ENCODE peak calls at places on chromosomes 6 and 20, in five cellular contexts. J, A, P, E and O are unnamed samples.

GRCh38 chr6:79421001-79421411 is 116.2 kb downstream of the LCA5 start:
- DNase-seq in J (no peak), A (peak), P (no peak), E (no peak), O (no peak)

GRCh38 chr20:23061713-23062561 is 12.5 kb upstream of the THBD start:
- DNase-seq in J (peak), A (peak), P (peak), E (no peak), O (no peak)

GRCh38 chr6:44660561-44661220 is 273.2 kb downstream of the CDC5L start:
- DNase-seq in J (no peak), A (no peak), P (no peak), E (no peak), O (no peak)

GRCh38 chr20:22004946-22005345 is 299.5 kb downstream of the PAX1 start:
- DNase-seq in J (no peak), A (no peak), P (no peak), E (no peak), O (no peak)

GRCh38 chr20:59349277-59349676 is 48.9 kb downstream of the EDN3 start:
- DNase-seq in J (no peak), A (no peak), P (no peak), E (no peak), O (no peak)

GRCh38 chr20:20611165-20611564 is 101.3 kb downstream of the RALGAPA2 start:
- DNase-seq in J (no peak), A (no peak), P (no peak), E (no peak), O (no peak)

GRCh38 chr6:56245903-56246351 is 1.5 kb downstream of the COL21A1 start:
- DNase-seq in J (no peak), A (peak), P (no peak), E (no peak), O (no peak)

GRCh38 chr6:8678466-8678865 is 243.1 kb upstream of the SLC35B3 start:
- DNase-seq in J (no peak), A (no peak), P (no peak), E (no peak), O (no peak)

GRCh38 chr20:24379116-24379927 is 90.1 kb upstream of the SYNDIG1 start:
- DNase-seq in J (no peak), A (peak), P (no peak), E (no peak), O (peak)

GRCh38 chr6:123811378-123811777 is 7.7 kb downstream of the NKAIN2 start:
- DNase-seq in J (no peak), A (no peak), P (no peak), E (no peak), O (no peak)

GRCh38 chr6:69796081-69796626 is 656 bp downstream of the LMBRD1 start:
- DNase-seq in J (no peak), A (peak), P (peak), E (peak), O (no peak)

GRCh38 chr6:45959534-45960195 is 56.0 kb downstream of the CLIC5 start:
- DNase-seq in J (no peak), A (no peak), P (no peak), E (no peak), O (no peak)

GRCh38 chr6:147126618-147127022 is 77.6 kb upstream of the STXBP5 start:
- DNase-seq in J (no peak), A (no peak), P (no peak), E (no peak), O (no peak)

GRCh38 chr6:106069478-106069877 is 16.7 kb upstream of the PRDM1 start:
- DNase-seq in J (no peak), A (peak), P (no peak), E (peak), O (no peak)

GRCh38 chr6:68468244-68468884 is 166.7 kb upstream of the ADGRB3 start:
- DNase-seq in J (no peak), A (no peak), P (peak), E (no peak), O (no peak)

GRCh38 chr6:53300656-53301551 is 47.8 kb downstream of the ELOVL5 start:
- DNase-seq in J (peak), A (no peak), P (no peak), E (no peak), O (no peak)

GRCh38 chr6:21582651-21583050 is 10.9 kb upstream of the SOX4 start:
- DNase-seq in J (no peak), A (peak), P (no peak), E (no peak), O (no peak)

GRCh38 chr6:11974089-11974488 is 38.0 kb upstream of the HIVEP1 start:
- DNase-seq in J (no peak), A (peak), P (no peak), E (no peak), O (no peak)

GRCh38 chr6:113979930-113980329 is 9.0 kb upstream of the HDAC2 start:
- DNase-seq in J (no peak), A (no peak), P (no peak), E (no peak), O (no peak)

GRCh38 chr6:97586344-97586743 is 303.3 kb upstream of the MMS22L start:
- DNase-seq in J (no peak), A (peak), P (peak), E (no peak), O (no peak)
- TF ChIP-seq CTCF in J (peak), A (peak), P (peak), E (no peak), O (no peak)

DNA sequence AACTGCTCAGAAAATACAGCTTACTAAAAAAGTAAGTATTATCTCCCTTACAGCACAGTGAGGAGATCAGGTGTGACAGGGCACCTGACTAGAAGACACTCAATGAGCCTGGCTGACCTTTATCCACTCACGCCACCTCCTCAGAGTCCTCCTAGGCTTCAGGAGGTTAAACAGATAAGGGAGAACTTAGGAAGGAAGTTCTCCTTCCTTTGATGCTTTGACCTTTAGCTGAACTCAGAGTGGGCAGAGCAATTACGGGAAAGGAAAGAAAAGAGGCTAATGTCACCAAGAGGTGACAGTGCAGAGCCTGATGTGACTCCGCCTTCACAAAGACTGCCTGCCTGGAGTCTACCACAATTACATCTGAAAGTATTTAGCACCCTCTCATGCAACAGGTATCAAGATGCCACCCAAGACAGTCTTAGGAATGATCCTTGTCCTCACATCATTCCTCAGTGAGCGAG is 36.7 kb downstream of the MAN1A1 start:
- DNase-seq in J (no peak), A (no peak), P (peak), E (peak), O (no peak)
- H3K9ac ChIP-seq in J (no peak), A (no peak), P (no peak), E (no peak), O (no peak)

GRCh38 chr6:107729098-107729497 is 95.0 kb downstream of the SCML4 start:
- DNase-seq in J (no peak), A (no peak), P (peak), E (no peak), O (no peak)
- TF ChIP-seq CTCF in J (no peak), A (no peak), P (peak), E (no peak), O (no peak)

DNA sequence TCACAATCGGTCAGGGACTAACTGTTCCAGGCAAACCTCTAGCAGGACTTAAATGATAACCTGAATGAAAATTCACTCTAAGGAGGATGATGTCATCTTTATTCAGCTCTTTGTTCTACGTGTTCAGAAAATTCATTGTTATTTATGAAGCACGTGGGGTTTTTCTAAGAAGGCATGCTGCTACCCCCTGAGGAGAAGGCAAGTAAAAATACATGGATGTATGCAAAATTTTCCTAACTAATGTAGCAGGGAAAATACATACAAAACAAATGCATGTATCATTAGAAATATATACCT is 42.7 kb upstream of the ATXN1 start:
- DNase-seq in J (no peak), A (no peak), P (no peak), E (no peak), O (no peak)
- H3K9ac ChIP-seq in J (no peak), A (no peak), P (peak), E (no peak), O (peak)

GRCh38 chr6:163775313-163775712 is 360.8 kb downstream of the QKI start:
- DNase-seq in J (no peak), A (no peak), P (no peak), E (no peak), O (no peak)
- TF ChIP-seq CTCF in J (no peak), A (no peak), P (no peak), E (no peak), O (peak)

DNA sequence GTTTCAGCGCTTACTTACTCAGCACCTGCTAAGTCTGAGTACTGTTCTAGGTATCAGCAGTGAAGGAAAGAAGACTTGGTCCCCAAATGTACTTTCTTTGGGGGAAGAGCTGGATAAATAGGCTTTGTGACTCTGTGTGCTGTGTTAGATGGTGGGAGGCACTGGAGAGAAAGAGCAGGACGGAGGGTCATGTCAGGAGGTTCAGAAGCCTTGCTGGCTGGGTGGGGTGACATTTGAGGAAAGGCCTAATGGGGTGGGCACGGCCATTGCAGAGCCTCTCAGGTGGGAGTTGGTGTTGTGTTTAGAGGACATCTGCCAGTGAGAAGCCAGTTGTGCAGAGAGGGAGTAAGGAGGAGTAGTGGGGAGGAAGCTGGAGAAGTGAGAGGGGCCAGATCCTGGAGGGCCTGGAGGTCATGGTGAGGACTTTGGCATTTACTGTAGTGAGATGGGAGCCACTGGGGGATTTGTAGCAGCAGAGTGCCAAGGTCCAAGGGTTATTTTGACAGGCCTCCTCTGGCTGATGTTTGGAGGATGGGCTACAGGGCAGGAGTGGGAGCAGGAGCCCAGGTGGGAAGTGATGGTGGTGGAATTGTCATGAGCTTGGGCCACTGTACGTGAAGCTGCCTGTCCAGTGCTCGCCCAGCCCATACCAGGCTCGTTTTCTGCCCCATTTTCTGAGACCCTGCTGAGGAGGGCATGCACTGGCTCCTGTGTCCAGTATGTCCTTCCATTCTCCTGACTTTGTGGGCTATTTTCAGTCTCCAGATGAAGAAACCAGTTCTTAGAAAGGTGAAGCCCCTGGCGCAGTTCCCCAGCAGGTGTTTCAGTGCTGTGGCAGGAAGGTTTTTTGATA is 886 bp downstream of the SDCBP2 start:
- DNase-seq in J (peak), A (no peak), P (peak), E (peak), O (no peak)
- H3K9ac ChIP-seq in J (no peak), A (no peak), P (no peak), E (peak), O (no peak)

GRCh38 chr6:128067446-128068109 is 166.7 kb upstream of the THEMIS start:
- DNase-seq in J (no peak), A (no peak), P (no peak), E (no peak), O (no peak)

GRCh38 chr6:128065072-128065471 is 164.2 kb upstream of the THEMIS start:
- DNase-seq in J (no peak), A (peak), P (no peak), E (no peak), O (no peak)

GRCh38 chr6:128062882-128063603 is 162.2 kb upstream of the THEMIS start:
- DNase-seq in J (no peak), A (peak), P (no peak), E (no peak), O (no peak)

GRCh38 chr6:128064540-128064895 is 163.7 kb upstream of the THEMIS start:
- DNase-seq in J (no peak), A (peak), P (no peak), E (no peak), O (no peak)

GRCh38 chr6:128063850-128064539 is 163.1 kb upstream of the THEMIS start:
- DNase-seq in J (no peak), A (no peak), P (no peak), E (no peak), O (no peak)
- TF ChIP-seq CTCF in J (no peak), A (no peak), P (no peak), E (no peak), O (no peak)

GRCh38 chr6:166650824-166651223 is 23.8 kb upstream of the RPS6KA2 start:
- DNase-seq in J (no peak), A (no peak), P (no peak), E (no peak), O (no peak)

GRCh38 chr6:166654573-166654972 is 27.5 kb upstream of the RPS6KA2 start:
- DNase-seq in J (no peak), A (no peak), P (no peak), E (no peak), O (no peak)

GRCh38 chr6:166653639-166653941 is 26.5 kb upstream of the RPS6KA2 start:
- DNase-seq in J (no peak), A (no peak), P (no peak), E (no peak), O (no peak)

GRCh38 chr6:166650047-166650446 is 23.0 kb upstream of the RPS6KA2 start:
- DNase-seq in J (no peak), A (no peak), P (no peak), E (no peak), O (no peak)

DNA sequence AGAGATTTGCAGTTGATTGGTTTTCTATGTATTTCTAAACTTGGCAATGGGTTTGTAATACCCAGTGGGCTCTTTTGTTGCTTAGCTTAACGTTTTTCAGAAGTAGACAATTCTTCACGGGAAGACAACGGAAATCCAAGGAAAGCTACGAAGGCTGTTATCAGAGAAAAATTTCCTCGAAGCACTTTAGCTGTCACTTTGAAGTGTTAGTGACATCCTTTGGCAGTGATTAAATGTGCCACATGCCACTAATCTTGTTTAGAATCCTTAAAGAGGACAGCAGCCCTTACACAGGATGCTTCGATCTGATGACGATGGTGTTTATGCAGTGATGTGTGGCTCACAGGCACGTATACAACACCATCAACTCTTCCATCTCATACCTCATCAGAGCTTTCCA is 24.4 kb upstream of the RPS6KA2 start:
- DNase-seq in J (no peak), A (no peak), P (no peak), E (no peak), O (no peak)
- H3K9ac ChIP-seq in J (no peak), A (no peak), P (no peak), E (no peak), O (no peak)

GRCh38 chr6:47241742-47242482 is 67.8 kb downstream of the TNFRSF21 start:
- DNase-seq in J (no peak), A (no peak), P (no peak), E (no peak), O (no peak)
- TF ChIP-seq CTCF in J (no peak), A (no peak), P (no peak), E (no peak), O (no peak)

GRCh38 chr6:10747251-10747972 is at the start of gene TMEM14B:
- DNase-seq in J (peak), A (peak), P (peak), E (peak), O (peak)

GRCh38 chr6:10749734-10750133 is 2.1 kb downstream of the TMEM14B start:
- DNase-seq in J (no peak), A (no peak), P (no peak), E (no peak), O (no peak)

GRCh38 chr6:10745116-10745515 is 2.5 kb upstream of the TMEM14B start:
- DNase-seq in J (no peak), A (no peak), P (no peak), E (no peak), O (no peak)

GRCh38 chr6:10743514-10743913 is 4.1 kb upstream of the TMEM14B start:
- DNase-seq in J (no peak), A (no peak), P (no peak), E (no peak), O (no peak)

DNA sequence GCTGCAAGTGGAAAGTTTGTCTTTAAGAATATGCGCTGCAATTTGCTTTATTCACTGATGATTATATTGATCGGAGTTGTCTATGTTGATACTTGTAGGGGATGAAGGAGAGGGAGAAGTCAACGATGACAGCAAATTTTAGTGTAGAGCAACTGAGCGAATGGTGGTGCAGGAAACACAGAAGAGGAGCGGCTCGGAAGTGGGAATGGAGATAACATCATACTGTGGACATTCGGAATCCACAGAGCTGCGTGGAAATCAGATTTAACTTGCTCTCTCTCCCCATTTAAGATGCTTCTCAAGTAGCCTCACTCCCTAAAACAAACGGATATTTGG is 722 bp upstream of the TMEM14B start:
- DNase-seq in J (no peak), A (no peak), P (no peak), E (no peak), O (no peak)
- H3K9ac ChIP-seq in J (peak), A (peak), P (no peak), E (peak), O (peak)